ENCODE peak calls at places on chromosomes 1 and 21, in nine cellular contexts. G is CD8-positive, alpha-beta T cell; I is H7; O is endothelial cell of umbilical vein; M is activated CD4-positive, alpha-beta T cell treated with anti-CD3 and anti-CD28 coated beads, Interleukin-2, amount 10 ng/mL, durations not matched to agents 24 days and 14 days; X is COR-L47; Z is uterus; E is astrocyte of the spinal cord; V is WTC11. L is an unnamed sample.

GRCh38 chr1:236495359-236496120 is 28.2 kb upstream of the LGALS8 start:
- DNase-seq in V (peak), M (no peak), Z (no peak), O (no peak), G (no peak), X (peak), I (peak), E (no peak), L (no peak)

GRCh38 chr21:39661740-39662139 is 49.0 kb downstream of the B3GALT5 start:
- DNase-seq in V (no peak), M (no peak), E (no peak), I (no peak), X (no peak), G (no peak), Z (no peak), O (no peak), L (no peak)

GRCh38 chr1:69589799-69590198 is 22.1 kb downstream of the LRRC7 start:
- DNase-seq in I (no peak), Z (no peak), O (no peak), X (no peak), M (no peak), V (no peak), E (no peak), G (no peak), L (no peak)

GRCh38 chr1:228464487-228464983 is 22.6 kb upstream of the RNF187 start:
- DNase-seq in Z (peak), M (peak), I (peak), X (peak), V (peak), G (peak), O (peak), E (peak), L (peak)

GRCh38 chr1:176058686-176059085 is 148.4 kb downstream of the COP1 start:
- DNase-seq in I (peak), X (no peak), Z (no peak), V (no peak), O (no peak), E (no peak), M (no peak), G (no peak), L (no peak)

GRCh38 chr1:234433563-234434285 is 45.3 kb downstream of the TARBP1 start:
- DNase-seq in Z (no peak), E (peak), I (no peak), O (peak), V (no peak), M (no peak), X (no peak), G (no peak), L (no peak)

GRCh38 chr1:217311766-217312165 is 319.1 kb downstream of the GPATCH2 start:
- DNase-seq in O (no peak), E (no peak), M (no peak), G (no peak), X (no peak), I (peak), Z (no peak), V (peak), L (no peak)

GRCh38 chr1:231679109-231679508 is 52.5 kb downstream of the DISC1 start:
- DNase-seq in V (no peak), I (no peak), G (no peak), X (no peak), O (no peak), E (no peak), M (no peak), Z (no peak), L (no peak)

L was measured in stimulated activated CD8-positive, alpha-beta memory T cell treated with anti-CD3 and anti-CD28 coated beads, Interleukin-15, amount 100 ng/mL, for 24 hours.